ENCODE peak calls at places on chromosomes 12 and 14, in six cellular contexts. Z, C, R, Y, A and X are unnamed samples.

GRCh38 chr12:90058721-90059120 is 350.1 kb upstream of the ATP2B1 start:
- ATAC-seq in Z (no peak), C (no peak), R (no peak), Y (no peak), A (no peak), X (no peak)

GRCh38 chr12:27309293-27309994 is 23.2 kb upstream of the BMAL2 start:
- ATAC-seq in Z (no peak), C (no peak), R (no peak), Y (no peak), A (no peak), X (no peak)

GRCh38 chr12:52551466-52551865 is 1.5 kb downstream of the KRT71 start:
- ATAC-seq in Z (peak; percentile 36), C (peak; percentile 25), R (no peak), Y (no peak), A (peak; percentile 66), X (no peak)

GRCh38 chr12:85835417-85835809 is 796 bp downstream of the RASSF9 start:
- ATAC-seq in Z (no peak), C (no peak), R (no peak), Y (no peak), A (no peak), X (no peak)

GRCh38 chr12:98253207-98253606 is 262.2 kb upstream of the TMPO start:
- ATAC-seq in Z (no peak), C (peak; percentile 37), R (no peak), Y (no peak), A (no peak), X (no peak)

GRCh38 chr12:100391856-100392255 is 35.0 kb downstream of the SLC17A8 start:
- ATAC-seq in Z (peak; percentile 94), C (peak; percentile 58), R (no peak), Y (peak; percentile 71), A (peak; percentile 47), X (no peak)

GRCh38 chr12:92312463-92312970 is 166.9 kb upstream of the BTG1 start:
- ATAC-seq in Z (no peak), C (no peak), R (no peak), Y (no peak), A (no peak), X (no peak)

GRCh38 chr12:6280053-6280469 is 30.4 kb upstream of the PLEKHG6 start:
- ATAC-seq in Z (peak; percentile 53), C (peak; percentile 54), R (peak; percentile 77), Y (peak; percentile 68), A (no peak), X (peak; percentile 75)

GRCh38 chr12:24185787-24186186 is 236.3 kb upstream of the SOX5 start:
- ATAC-seq in Z (no peak), C (no peak), R (no peak), Y (no peak), A (no peak), X (no peak)

GRCh38 chr14:100159107-100159864 is at the start of gene DEGS2:
- ATAC-seq in Z (peak; percentile 76), C (peak; percentile 82), R (peak; percentile 66), Y (peak; percentile 78), A (peak; percentile 20), X (peak; percentile 37)

GRCh38 chr12:66678640-66679268 is at the start of gene GRIP1:
- ATAC-seq in Z (no peak), C (no peak), R (no peak), Y (no peak), A (no peak), X (no peak)

GRCh38 chr14:64388533-64389243 is 535 bp downstream of the MTHFD1 start:
- ATAC-seq in Z (peak; percentile 3), C (peak; percentile 42), R (peak; percentile 30), Y (peak; percentile 11), A (peak; percentile 22), X (peak; percentile 3)

GRCh38 chr12:120264086-120264485 is 1.4 kb downstream of the PXN start:
- ATAC-seq in Z (no peak), C (no peak), R (peak; percentile 5), Y (no peak), A (peak; percentile 2), X (no peak)

GRCh38 chr12:118109088-118109487 is 5.3 kb upstream of the VSIG10 start:
- ATAC-seq in Z (no peak), C (no peak), R (no peak), Y (no peak), A (no peak), X (no peak)

GRCh38 chr14:102187044-102187443 is 47.3 kb downstream of the WDR20 start:
- ATAC-seq in Z (no peak), C (peak; percentile 13), R (peak; percentile 51), Y (peak; percentile 26), A (no peak), X (peak; percentile 89)

GRCh38 chr14:37618498-37619041 is 23.1 kb downstream of the TTC6 start:
- ATAC-seq in Z (no peak), C (peak; percentile 50), R (no peak), Y (no peak), A (no peak), X (no peak)

GRCh38 chr12:25979563-25979962 is 21.1 kb downstream of the RASSF8 start:
- ATAC-seq in Z (no peak), C (no peak), R (no peak), Y (no peak), A (no peak), X (no peak)

GRCh38 chr12:58071994-58072393 is 130.6 kb downstream of the ATP23 start:
- ATAC-seq in Z (no peak), C (no peak), R (no peak), Y (no peak), A (no peak), X (no peak)

GRCh38 chr12:108561852-108562347 is 496 bp upstream of the ISCU start:
- ATAC-seq in Z (no peak), C (no peak), R (peak; percentile 24), Y (peak; percentile 18), A (no peak), X (no peak)

GRCh38 chr14:94485944-94486841 is 10.2 kb upstream of the SERPINA9 start:
- ATAC-seq in Z (peak; percentile 89), C (peak; percentile 86), R (peak; percentile 80), Y (peak; percentile 90), A (peak; percentile 51), X (peak; percentile 74)

GRCh38 chr14:95183532-95184412 is 26.4 kb upstream of the DICER1 start:
- ATAC-seq in Z (peak; percentile 51), C (peak; percentile 73), R (no peak), Y (no peak), A (no peak), X (no peak)

GRCh38 chr12:28223853-28224252 is 33.6 kb downstream of the CCDC91 start:
- ATAC-seq in Z (no peak), C (no peak), R (no peak), Y (no peak), A (no peak), X (no peak)

GRCh38 chr14:22526210-22526609 is 62.8 kb downstream of the DAD1 start:
- ATAC-seq in Z (no peak), C (no peak), R (no peak), Y (no peak), A (no peak), X (no peak)

GRCh38 chr12:88720231-88720630 is 140.0 kb upstream of the KITLG start:
- ATAC-seq in Z (no peak), C (no peak), R (no peak), Y (no peak), A (no peak), X (no peak)

GRCh38 chr12:91361864-91362263 is 179.2 kb upstream of the DCN start:
- ATAC-seq in Z (peak; percentile 63), C (peak; percentile 47), R (peak; percentile 62), Y (peak; percentile 58), A (no peak), X (no peak)

GRCh38 chr12:116919247-116919671 is 8.5 kb downstream of the FBXW8 start:
- ATAC-seq in Z (peak; percentile 21), C (peak; percentile 93), R (no peak), Y (no peak), A (no peak), X (no peak)

GRCh38 chr12:132163041-132163910 is 19.0 kb downstream of the NOC4L start:
- ATAC-seq in Z (peak; percentile 26), C (peak; percentile 22), R (peak; percentile 31), Y (peak; percentile 45), A (peak; percentile 4), X (peak; percentile 14)

DNA sequence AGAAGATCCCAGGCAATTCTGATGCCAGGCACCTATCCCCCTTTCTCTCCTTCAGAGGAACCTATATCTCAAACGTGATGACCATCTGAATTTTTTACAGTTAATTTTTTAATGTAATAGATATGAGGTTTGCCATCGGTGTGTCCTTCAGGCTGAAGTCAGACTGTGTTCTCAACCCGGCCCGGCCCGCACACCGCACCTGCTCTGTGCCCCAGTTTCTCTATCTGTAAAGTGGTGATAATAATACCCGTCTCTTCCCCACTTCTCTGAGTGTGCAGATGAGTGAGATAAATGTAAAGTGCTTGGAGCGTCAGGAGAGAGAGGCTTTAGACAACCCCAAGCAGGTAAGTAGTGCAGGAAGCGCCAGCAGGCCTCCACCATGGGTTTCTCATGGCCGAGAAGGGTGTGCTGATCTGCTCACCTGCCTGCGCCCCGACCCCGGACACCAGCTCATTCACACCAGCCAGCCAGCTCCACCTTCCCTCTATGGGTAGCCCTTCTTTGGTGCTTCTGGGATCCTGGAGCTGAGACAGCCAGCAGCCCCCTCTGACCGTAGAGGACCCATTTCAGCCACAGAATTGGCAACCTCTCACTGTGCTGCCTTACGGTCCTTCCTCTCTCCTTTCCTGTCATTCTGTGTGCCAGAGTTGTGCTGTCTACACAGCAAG is 80.0 kb downstream of the ZFP36L1 start:
- ATAC-seq in Z (no peak), C (no peak), R (no peak), Y (no peak), A (no peak), X (no peak)
- H3K4me1 ChIP-seq in Z (no peaks in the 10 kb centered on the region), C (peaks cover 5% of the 10 kb centered on the region), R (peaks cover 5% of the 10 kb centered on the region), Y (no peaks in the 10 kb centered on the region), A (peaks cover 2% of the 10 kb centered on the region), X (no peaks in the 10 kb centered on the region)

DNA sequence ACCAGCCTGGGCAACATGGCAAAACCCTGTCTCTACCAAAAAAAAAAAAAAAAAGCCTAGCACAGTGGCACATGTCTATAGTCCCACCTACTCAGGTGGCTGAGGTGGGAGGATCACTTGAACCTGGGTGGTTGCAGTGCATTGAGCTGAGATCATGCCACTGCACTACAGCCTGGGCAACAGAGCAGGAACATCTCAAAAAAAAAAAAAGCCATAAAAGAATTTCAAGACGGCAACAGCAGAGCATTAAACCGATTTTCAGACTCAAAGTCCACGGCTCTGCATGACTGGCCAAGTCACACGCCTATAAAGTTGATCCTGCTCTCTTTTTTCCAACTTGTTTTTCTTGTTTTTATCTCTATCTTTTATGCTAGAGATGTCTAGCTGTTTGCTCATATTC is 45.3 kb downstream of the FBXO34 start:
- ATAC-seq in Z (no peak), C (peak; percentile 90), R (no peak), Y (no peak), A (peak; percentile 36), X (no peak)
- H3K9me3 ChIP-seq in Z (no peaks in the 10 kb centered on the region), C (peaks cover 14% of the 10 kb centered on the region), R (peaks cover 22% of the 10 kb centered on the region), Y (no peaks in the 10 kb centered on the region), A (no peaks in the 10 kb centered on the region), X (no peaks in the 10 kb centered on the region)

GRCh38 chr14:103712633-103713247 is 2.5 kb downstream of the XRCC3 start:
- ATAC-seq in Z (no peak), C (no peak), R (no peak), Y (no peak), A (no peak), X (no peak)
- H3K4me1 ChIP-seq in Z (no peaks in the 10 kb centered on the region), C (peaks cover 46% of the 10 kb centered on the region), R (peaks cover 19% of the 10 kb centered on the region), Y (peaks cover 12% of the 10 kb centered on the region), A (peaks cover 6% of the 10 kb centered on the region), X (no peaks in the 10 kb centered on the region)

DNA sequence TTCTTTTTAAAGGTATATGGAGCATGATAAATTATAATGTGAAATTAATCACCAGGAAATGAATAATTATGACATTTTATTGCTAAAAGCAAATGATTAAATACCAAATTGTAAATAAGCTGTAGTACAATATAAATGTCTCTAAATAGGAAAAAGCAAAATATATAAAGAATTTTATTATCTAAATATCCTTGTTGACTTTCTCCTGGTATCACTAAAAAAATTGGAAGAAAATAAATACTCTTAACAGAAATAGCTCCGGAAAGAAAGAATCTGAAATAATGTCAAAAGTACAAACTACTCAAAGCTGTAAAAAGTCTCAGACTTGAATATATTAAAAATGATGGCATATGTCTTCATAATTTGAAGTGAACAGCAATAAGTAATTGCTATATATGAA is at the start of gene OR11H7:
- ATAC-seq in Z (no peak), C (no peak), R (no peak), Y (no peak), A (no peak), X (no peak)
- H3K9me3 ChIP-seq in Z (no peaks in the 10 kb centered on the region), C (peaks cover 12% of the 10 kb centered on the region), R (no peaks in the 10 kb centered on the region), Y (no peaks in the 10 kb centered on the region), A (no peaks in the 10 kb centered on the region), X (no peaks in the 10 kb centered on the region)